ENCODE peak calls at places on chromosomes 6 and 20, in six cellular contexts. L is H9, P is neuronal stem cell, R is IMR-90, C is H1, O is trophoblast cell. Y is an unnamed sample.

GRCh38 chr20:50624351-50625016 is 66.9 kb downstream of the RIPOR3 start:
- DNase-seq in C (no peak), O (no peak), P (no peak), L (no peak), R (no peak), Y (no peak)

GRCh38 chr6:13006578-13007300 is 290.2 kb downstream of the PHACTR1 start:
- DNase-seq in R (no peak), C (no peak), P (no peak), O (no peak), L (no peak), Y (peak; percentile 22)

GRCh38 chr6:12749531-12750379 is 33.2 kb downstream of the PHACTR1 start:
- DNase-seq in L (peak; percentile 83), R (no peak), O (no peak), C (peak; percentile 25), P (peak; percentile 43), Y (no peak)

GRCh38 chr6:167300902-167301425 is 9.8 kb downstream of the UNC93A start:
- DNase-seq in C (no peak), R (no peak), O (no peak), L (no peak), P (no peak), Y (no peak)

GRCh38 chr6:37319856-37320255 is 33.9 kb upstream of the RNF8 start:
- DNase-seq in L (no peak), C (no peak), R (peak; percentile 37), O (no peak), P (no peak), Y (no peak)

GRCh38 chr20:60040471-60041162 is 82.4 kb downstream of the CDH26 start:
- DNase-seq in R (no peak), C (no peak), O (no peak), L (no peak), P (no peak), Y (no peak)

GRCh38 chr6:158765509-158766068 is 53.6 kb downstream of the EZR start:
- DNase-seq in O (no peak), C (no peak), L (no peak), R (no peak), P (no peak), Y (no peak)

GRCh38 chr6:137269803-137270202 is 50.6 kb upstream of the IFNGR1 start:
- DNase-seq in C (no peak), R (no peak), L (no peak), O (no peak), P (no peak), Y (no peak)

GRCh38 chr6:42452171-42453026 is 673 bp upstream of the TRERF1 start:
- DNase-seq in O (no peak), P (peak; percentile 80), L (peak; percentile 87), C (no peak), R (peak; percentile 76), Y (peak; percentile 88)

GRCh38 chr20:35476288-35476687 is 20.9 kb downstream of the CEP250 start:
- DNase-seq in C (no peak), L (no peak), P (no peak), O (no peak), R (no peak), Y (no peak)

DNA sequence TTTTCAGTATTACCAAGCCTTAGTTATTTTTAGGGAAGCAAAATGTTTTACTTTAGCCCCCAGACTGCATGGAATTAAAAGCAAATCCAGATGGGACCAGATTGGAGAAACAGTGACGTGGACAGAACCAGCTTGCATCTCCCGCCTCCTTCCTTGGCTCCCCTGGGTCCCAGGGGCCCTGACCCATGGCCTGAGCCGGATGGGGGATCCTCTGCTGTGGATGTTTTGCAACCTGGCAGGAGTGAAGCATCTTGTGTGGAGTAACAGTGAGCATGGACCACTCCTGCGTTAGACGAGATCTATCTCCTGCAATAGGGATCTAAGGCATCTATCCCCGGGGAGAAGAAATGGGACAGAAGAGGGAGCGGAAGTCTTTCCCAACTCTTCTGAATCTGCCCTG is 196.4 kb upstream of the CDH4 start:
- DNase-seq in L (no peak), C (no peak), R (no peak), P (no peak), O (no peak), Y (no peak)
- H3K14ac ChIP-seq in L (no peak overlapping the region), C (no peak overlapping the region), R (no peak overlapping the region), P (no peak overlapping the region), O (no peak overlapping the region), Y (no peak overlapping the region)

GRCh38 chr20:53623454-53624206 is 30.0 kb upstream of the ZNF217 start:
- DNase-seq in C (peak; percentile 29), P (peak; percentile 26), L (peak; percentile 64), R (peak; percentile 77), O (peak; percentile 67), Y (peak; percentile 84)
- H2BK5ac ChIP-seq in C (peak overlapping the region; percentile 30), P (no peak overlapping the region), L (peak overlapping the region; percentile 16), R (peak overlapping the region; percentile 84), O (peak overlapping the region; percentile 76), Y (peak overlapping the region; percentile 24)

GRCh38 chr20:48809672-48810071 is 18.1 kb downstream of the PREX1 start:
- DNase-seq in L (no peak), R (no peak), O (no peak), P (no peak), C (no peak), Y (no peak)
- H3K14ac ChIP-seq in L (no peak overlapping the region), R (no peak overlapping the region), O (no peak overlapping the region), P (no peak overlapping the region), C (no peak overlapping the region), Y (no peak overlapping the region)

GRCh38 chr6:32175711-32176475 is at the start of gene AGPAT1:
- DNase-seq in L (peak; percentile 97), O (peak; percentile 95), C (peak; percentile 87), R (peak; percentile 96), P (peak; percentile 96), Y (peak; percentile 98)
- H2BK5ac ChIP-seq in L (peak within 1 kb of the TSS; percentile 11), O (peak within 1 kb of the TSS; percentile 55), C (peak within 1 kb of the TSS; percentile 97), R (peak within 1 kb of the TSS; percentile 90), P (peak within 1 kb of the TSS; percentile 67), Y (peak within 1 kb of the TSS; percentile 33)

GRCh38 chr6:89692256-89692655 is 53.7 kb upstream of the LYRM2 start:
- DNase-seq in R (no peak), O (no peak), C (no peak), P (no peak), L (peak; percentile 52), Y (no peak)

GRCh38 chr6:89693207-89693606 is 54.7 kb upstream of the LYRM2 start:
- DNase-seq in R (peak; percentile 28), C (no peak), P (no peak), O (no peak), L (no peak), Y (no peak)

GRCh38 chr6:89689732-89690131 is 51.2 kb upstream of the LYRM2 start:
- DNase-seq in R (no peak), L (peak; percentile 87), P (no peak), O (no peak), C (peak; percentile 43), Y (no peak)

GRCh38 chr6:89688328-89688727 is 49.8 kb upstream of the LYRM2 start:
- DNase-seq in P (no peak), L (no peak), C (no peak), R (no peak), O (no peak), Y (no peak)

GRCh38 chr6:89690944-89691324 is 52.4 kb upstream of the LYRM2 start:
- DNase-seq in L (peak; percentile 52), P (peak; percentile 30), C (no peak), O (no peak), R (no peak), Y (no peak)
- H3K14ac ChIP-seq in L (no peak overlapping the region), P (no peak overlapping the region), C (no peak overlapping the region), O (no peak overlapping the region), R (no peak overlapping the region), Y (no peak overlapping the region)

GRCh38 chr6:62400521-62401259 is 114.7 kb upstream of the KHDRBS2 start:
- DNase-seq in O (no peak), L (no peak), R (no peak), C (no peak), P (no peak), Y (no peak)
- H2BK5ac ChIP-seq in O (no peak overlapping the region), L (no peak overlapping the region), R (no peak overlapping the region), C (no peak overlapping the region), P (no peak overlapping the region), Y (no peak overlapping the region)

GRCh38 chr20:40980828-40981310 is 47.8 kb upstream of the TOP1 start:
- DNase-seq in R (no peak), P (no peak), O (no peak), L (no peak), C (no peak), Y (no peak)
- H3K14ac ChIP-seq in R (no peak overlapping the region), P (no peak overlapping the region), O (no peak overlapping the region), L (no peak overlapping the region), C (no peak overlapping the region), Y (no peak overlapping the region)

GRCh38 chr6:135537782-135538301 is 40.3 kb upstream of the AHI1 start:
- DNase-seq in C (no peak), P (no peak), R (peak; percentile 89), O (peak; percentile 93), L (no peak), Y (peak; percentile 29)
- H2BK5ac ChIP-seq in C (no peak overlapping the region), P (no peak overlapping the region), R (peak overlapping the region; percentile 78), O (no peak overlapping the region), L (no peak overlapping the region), Y (no peak overlapping the region)

Y was measured in mesenchymal stem cell.